ENCODE peak calls at places on chromosomes 4 and X, in ten cellular contexts. R is tibial artery; U is mucosa of descending colon; C is naive thymus-derived CD4-positive, alpha-beta T cell; F is aorta; Q is SJSA1; W is lower lobe of right lung; Z is astrocyte; J is kidney; B is DND-41. D is an unnamed sample. For H3K9me3, the result is how much of the 10 kb centered on the place peaks cover.

GRCh38 chr4:22485751-22486150 is 30.1 kb downstream of the ADGRA3 start:
- DNase-seq in R (no peak), U (no peak), C (no peak), F (no peak), Q (no peak), W (no peak), Z (peak), J (no peak), B (no peak), D (no peak)

GRCh38 chrX:50827996-50828395 is 14.0 kb upstream of the SHROOM4 start:
- DNase-seq in R (no peak), U (no peak), C (no peak), F (no peak), Q (peak), W (no peak), Z (peak), J (no peak), B (no peak), D (no peak)

GRCh38 chr4:140789752-140790151 is 33.6 kb upstream of the TBC1D9 start:
- DNase-seq in R (no peak), U (no peak), C (no peak), F (no peak), Q (no peak), W (no peak), Z (no peak), J (no peak), B (no peak), D (no peak)

GRCh38 chrX:119072771-119073170 is at the start of gene CT47C1:
- DNase-seq in R (no peak), U (no peak), C (no peak), F (no peak), Q (no peak), W (no peak), Z (peak), J (no peak), B (no peak), D (no peak)

GRCh38 chrX:149006235-149006634 is 498.9 kb downstream of the IDS start:
- DNase-seq in R (no peak), U (no peak), C (no peak), F (no peak), Q (no peak), W (no peak), Z (no peak), J (no peak), B (no peak), D (no peak)

GRCh38 chr4:35100932-35101331 is 1143.4 kb downstream of the ARAP2 start:
- DNase-seq in R (no peak), U (no peak), C (no peak), F (no peak), Q (no peak), W (no peak), Z (no peak), J (peak), B (no peak), D (no peak)

GRCh38 chrX:31656013-31656412 is 584.2 kb upstream of the FTHL17 start:
- DNase-seq in R (no peak), U (no peak), C (no peak), F (no peak), Q (no peak), W (no peak), Z (peak), J (no peak), B (no peak), D (no peak)

GRCh38 chr4:183571350-183572076 is 66.7 kb downstream of the ING2 start:
- DNase-seq in R (no peak), U (no peak), C (no peak), F (no peak), Q (no peak), W (peak), Z (peak), J (no peak), B (no peak), D (no peak)

GRCh38 chr4:121049072-121049599 is 23.2 kb downstream of the NDNF start:
- DNase-seq in R (no peak), U (no peak), C (no peak), F (no peak), Q (no peak), W (no peak), Z (no peak), J (no peak), B (no peak), D (no peak)

GRCh38 chrX:131763674-131764073 is 219.8 kb downstream of the OR13H1 start:
- DNase-seq in R (no peak), U (no peak), C (peak), F (peak), Q (no peak), W (no peak), Z (peak), J (no peak), B (no peak), D (no peak)

GRCh38 chrX:103215037-103215767 is at the start of gene BEX4:
- DNase-seq in R (peak), U (peak), C (peak), F (peak), Q (peak), W (peak), Z (peak), J (peak), B (peak), D (peak)

GRCh38 chr4:78207951-78208350 is 150.8 kb downstream of the FRAS1 start:
- DNase-seq in R (no peak), U (no peak), C (no peak), F (no peak), Q (no peak), W (no peak), Z (no peak), J (no peak), B (peak), D (no peak)

GRCh38 chr4:161256172-161256571 is 907.6 kb downstream of the FSTL5 start:
- DNase-seq in R (no peak), U (no peak), C (no peak), F (no peak), Q (no peak), W (no peak), Z (peak), J (no peak), B (peak), D (no peak)

GRCh38 chr4:182823576-182823975 is 93.6 kb downstream of the DCTD start:
- DNase-seq in R (no peak), U (no peak), C (no peak), F (no peak), Q (no peak), W (no peak), Z (no peak), J (no peak), B (no peak), D (no peak)

GRCh38 chrX:105872921-105873320 is 50.6 kb downstream of the NRK start:
- DNase-seq in R (no peak), U (no peak), C (no peak), F (no peak), Q (no peak), W (no peak), Z (no peak), J (no peak), B (no peak), D (no peak)

GRCh38 chr4:85127653-85128052 is 161.2 kb upstream of the WDFY3 start:
- DNase-seq in R (no peak), U (no peak), C (no peak), F (no peak), Q (no peak), W (no peak), Z (peak), J (no peak), B (peak), D (no peak)

GRCh38 chr4:181863846-181864245 is 379.4 kb upstream of the TENM3 start:
- DNase-seq in R (no peak), U (no peak), C (no peak), F (no peak), Q (no peak), W (no peak), Z (peak), J (no peak), B (no peak), D (no peak)

GRCh38 chr4:125732682-125733081 is 417.9 kb downstream of the FAT4 start:
- DNase-seq in R (no peak), U (no peak), C (no peak), F (no peak), Q (no peak), W (no peak), Z (no peak), J (no peak), B (no peak), D (no peak)

GRCh38 chr4:51943221-51943620 is 76.9 kb downstream of the LRRC66 start:
- DNase-seq in R (no peak), U (no peak), C (no peak), F (no peak), Q (peak), W (no peak), Z (peak), J (no peak), B (no peak), D (no peak)

GRCh38 chrX:134718329-134719317 is 60.4 kb upstream of the PLAC1 start:
- DNase-seq in R (no peak), U (no peak), C (peak), F (no peak), Q (peak), W (peak), Z (peak), J (no peak), B (peak), D (no peak)

GRCh38 chr4:2714918-2715317 is 41.2 kb downstream of the TNIP2 start:
- DNase-seq in R (no peak), U (no peak), C (no peak), F (no peak), Q (no peak), W (no peak), Z (no peak), J (no peak), B (no peak), D (no peak)

GRCh38 chr4:6854098-6854744 is 55.4 kb upstream of the TBC1D14 start:
- DNase-seq in R (no peak), U (no peak), C (no peak), F (no peak), Q (no peak), W (no peak), Z (no peak), J (no peak), B (no peak), D (no peak)

GRCh38 chr4:24703298-24703697 is 92.1 kb upstream of the SOD3 start:
- DNase-seq in R (no peak), U (no peak), C (no peak), F (no peak), Q (no peak), W (no peak), Z (no peak), J (no peak), B (no peak), D (no peak)

GRCh38 chrX:148441387-148441786 is 59.0 kb upstream of the AFF2 start:
- DNase-seq in R (no peak), U (no peak), C (no peak), F (no peak), Q (no peak), W (no peak), Z (no peak), J (no peak), B (no peak), D (no peak)

GRCh38 chr4:164526916-164527315 is 227.0 kb upstream of the SMIM31 start:
- DNase-seq in R (no peak), U (no peak), C (no peak), F (no peak), Q (no peak), W (no peak), Z (no peak), J (no peak), B (no peak), D (no peak)

GRCh38 chrX:104335765-104336164 is 81.0 kb upstream of the ESX1 start:
- DNase-seq in R (no peak), U (no peak), C (no peak), F (no peak), Q (peak), W (no peak), Z (peak), J (no peak), B (no peak), D (no peak)

GRCh38 chr4:37224832-37225231 is 19.7 kb upstream of the NWD2 start:
- DNase-seq in R (no peak), U (no peak), C (no peak), F (no peak), Q (no peak), W (no peak), Z (no peak), J (no peak), B (no peak), D (no peak)

GRCh38 chr4:99847362-99847976 is 30.8 kb downstream of the DAPP1 start:
- DNase-seq in R (no peak), U (no peak), C (peak), F (no peak), Q (no peak), W (no peak), Z (no peak), J (no peak), B (no peak), D (no peak)

GRCh38 chr4:39792128-39792527 is 94.2 kb downstream of the UBE2K start:
- DNase-seq in R (no peak), U (no peak), C (no peak), F (no peak), Q (no peak), W (no peak), Z (no peak), J (no peak), B (no peak), D (no peak)

GRCh38 chr4:54218736-54219135 is 10.4 kb upstream of the PDGFRA start:
- DNase-seq in R (no peak), U (no peak), C (no peak), F (no peak), Q (peak), W (no peak), Z (no peak), J (no peak), B (no peak), D (no peak)

GRCh38 chr4:113635739-113636437 is 125.7 kb downstream of the CAMK2D start:
- DNase-seq in R (no peak), U (no peak), C (no peak), F (no peak), Q (peak), W (no peak), Z (peak), J (no peak), B (no peak), D (no peak)

GRCh38 chrX:147637190-147637589 is 274.5 kb upstream of the FMR1 start:
- DNase-seq in R (no peak), U (peak), C (no peak), F (no peak), Q (no peak), W (no peak), Z (no peak), J (peak), B (no peak), D (no peak)

GRCh38 chrX:103157511-103158316 is 57.2 kb upstream of the BEX4 start:
- DNase-seq in R (no peak), U (no peak), C (no peak), F (no peak), Q (peak), W (no peak), Z (peak), J (no peak), B (peak), D (peak)

GRCh38 chr4:174835536-174835935 is 6.5 kb upstream of the GLRA3 start:
- DNase-seq in R (no peak), U (no peak), C (no peak), F (no peak), Q (no peak), W (no peak), Z (no peak), J (no peak), B (no peak), D (no peak)

GRCh38 chrX:20309796-20310195 is 43.1 kb upstream of the RPS6KA3 start:
- DNase-seq in R (no peak), U (no peak), C (no peak), F (no peak), Q (no peak), W (no peak), Z (peak), J (no peak), B (no peak), D (no peak)

GRCh38 chr4:137193564-137193963 is 338.7 kb downstream of the PCDH18 start:
- DNase-seq in R (no peak), U (no peak), C (no peak), F (no peak), Q (no peak), W (no peak), Z (no peak), J (no peak), B (no peak), D (no peak)

GRCh38 chr4:184400375-184400870 is 73.9 kb downstream of the IRF2 start:
- DNase-seq in R (no peak), U (no peak), C (no peak), F (peak), Q (peak), W (no peak), Z (peak), J (no peak), B (no peak), D (no peak)

DNA sequence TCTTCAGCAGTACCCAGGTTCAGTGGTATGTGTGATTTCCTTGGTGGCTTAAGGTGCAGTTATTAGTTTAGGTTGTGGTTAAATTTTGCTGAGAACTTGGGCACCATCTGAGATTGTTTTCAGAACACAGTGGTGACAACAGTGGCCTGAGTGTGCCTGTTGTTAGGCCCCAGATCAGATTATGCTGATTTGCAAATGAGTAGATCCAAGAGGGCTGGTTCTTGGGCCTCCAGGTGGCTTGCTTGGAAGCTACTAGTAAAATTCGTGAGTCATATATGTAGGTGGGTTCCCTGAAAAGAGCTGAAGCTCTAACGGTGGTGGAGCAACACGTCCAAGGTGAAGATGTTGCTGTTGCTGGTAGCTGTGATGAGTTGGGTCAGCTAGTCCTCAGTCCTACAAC is 2619.6 kb downstream of the PCDH7 start:
- DNase-seq in R (no peak), U (no peak), C (no peak), F (no peak), Q (no peak), W (no peak), Z (no peak), J (no peak), B (no peak), D (no peak)
- H3K9me3 ChIP-seq in R (under half), U (under half), C (under half), F (under half), Q (under half), W (under half), Z (under half), J (under half), B (under half), D (under half)

DNA sequence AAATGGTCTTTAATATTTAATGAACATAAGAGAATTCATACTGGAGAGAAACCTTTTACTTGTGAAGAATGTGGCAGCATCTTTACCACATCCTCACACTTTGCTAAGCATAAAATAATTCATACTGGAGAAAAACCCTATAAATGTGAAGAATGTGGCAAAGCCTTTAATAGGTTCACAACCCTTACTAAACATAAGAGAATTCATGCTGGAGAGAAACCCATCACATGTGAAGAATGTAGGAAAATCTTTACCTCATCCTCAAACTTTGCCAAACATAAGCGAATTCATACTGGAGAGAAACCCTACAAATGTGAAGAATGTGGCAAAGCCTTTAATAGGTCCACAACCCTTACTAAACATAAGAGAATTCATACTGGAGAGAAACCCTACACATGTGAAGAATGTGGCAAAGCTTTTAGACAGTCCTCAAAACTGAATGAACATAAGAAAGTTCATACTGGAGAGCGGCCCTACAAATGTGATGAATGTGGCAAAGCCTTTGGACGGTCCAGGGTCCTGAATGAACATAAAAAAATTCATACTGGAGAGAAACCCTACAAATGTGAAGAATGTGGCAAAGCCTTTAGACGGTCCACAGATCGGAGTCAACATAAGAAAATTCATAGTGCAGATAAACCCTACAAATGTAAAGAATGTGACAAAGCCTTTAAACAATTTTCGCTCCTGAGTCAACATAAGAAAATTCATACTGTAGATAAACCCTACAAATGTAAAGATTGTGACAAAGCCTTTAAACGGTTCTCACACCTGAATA is 35.6 kb downstream of the ZNF141 start:
- DNase-seq in R (no peak), U (no peak), C (no peak), F (no peak), Q (no peak), W (no peak), Z (no peak), J (no peak), B (no peak), D (no peak)
- H3K9me3 ChIP-seq in R (under half), U (half or more), C (half or more), F (under half), Q (under half), W (half or more), Z (under half), J (half or more), B (half or more), D (half or more)

GRCh38 chr4:1152284-1152683 is 20.1 kb downstream of the SPON2 start:
- DNase-seq in R (no peak), U (no peak), C (no peak), F (no peak), Q (no peak), W (no peak), Z (no peak), J (no peak), B (no peak), D (no peak)
- H3K9me3 ChIP-seq in R (under half), U (under half), C (under half), F (under half), Q (under half), W (under half), Z (under half), J (under half), B (under half), D (under half)

GRCh38 chr4:152817331-152817730 is 37.6 kb downstream of the ARFIP1 start:
- DNase-seq in R (no peak), U (no peak), C (no peak), F (no peak), Q (no peak), W (no peak), Z (no peak), J (no peak), B (no peak), D (no peak)
- H3K9me3 ChIP-seq in R (under half), U (under half), C (under half), F (under half), Q (under half), W (under half), Z (under half), J (under half), B (under half), D (under half)